ENCODE peak calls at places on chromosome 4, in seven cellular contexts. R is IMR-90; C is activated CD4-positive, alpha-beta T cell treated with anti-CD3 and anti-CD28 coated beads, Interleukin-2, amount 50 U/mL, for 1 hour; D is right lobe of liver; X is stimulated activated CD8-positive, alpha-beta memory T cell treated with anti-CD3 and anti-CD28 coated beads, Interleukin-4, amount 100 ng/mL, for 24 hours; O is head of caudate nucleus; S is GM12892. Z is an unnamed sample.

GRCh38 chr4:109411964-109412363 is 21.7 kb upstream of the SEC24B start:
- DNase-seq in X (no peak), C (no peak), D (no peak), R (no peak), O (peak), S (no peak), Z (no peak)

GRCh38 chr4:114108869-114109268 is 129.4 kb upstream of the ARSJ start:
- DNase-seq in O (no peak), R (peak), X (no peak), S (no peak), D (no peak), C (no peak), Z (peak)

GRCh38 chr4:70895405-70895804 is 6.8 kb upstream of the MOB1B start:
- DNase-seq in S (no peak), C (no peak), O (no peak), D (no peak), R (no peak), X (no peak), Z (no peak)

GRCh38 chr4:6332042-6332668 is 62.5 kb downstream of the WFS1 start:
- DNase-seq in X (no peak), D (no peak), S (no peak), C (no peak), R (peak), O (peak), Z (peak)

GRCh38 chr4:108846568-108846967 is 83.7 kb upstream of the ETNPPL start:
- DNase-seq in D (no peak), X (no peak), O (no peak), S (no peak), C (no peak), R (peak), Z (no peak)

GRCh38 chr4:1502501-1502886 is 96.3 kb upstream of the NKX1-1 start:
- DNase-seq in R (no peak), S (no peak), D (peak), O (no peak), X (no peak), C (no peak), Z (no peak)

GRCh38 chr4:187157380-187157958 is 433.8 kb upstream of the FAT1 start:
- DNase-seq in S (no peak), X (no peak), R (no peak), C (no peak), D (no peak), O (no peak), Z (no peak)

GRCh38 chr4:122548452-122548851 is 72.4 kb downstream of the IL21 start:
- DNase-seq in C (no peak), R (peak), X (no peak), D (no peak), S (no peak), O (no peak), Z (peak)

GRCh38 chr4:6900956-6901355 is 8.7 kb upstream of the TBC1D14 start:
- DNase-seq in S (no peak), C (no peak), R (no peak), X (no peak), O (no peak), D (no peak), Z (no peak)

GRCh38 chr4:10100734-10101216 is 15.8 kb downstream of the WDR1 start:
- DNase-seq in C (no peak), D (peak), X (no peak), R (no peak), S (no peak), O (no peak), Z (no peak)

GRCh38 chr4:4758708-4759107 is 100.8 kb upstream of the MSX1 start:
- DNase-seq in C (no peak), R (no peak), X (no peak), D (no peak), S (peak), O (no peak), Z (no peak)

GRCh38 chr4:186002853-186003252 is 66.1 kb upstream of the TLR3 start:
- DNase-seq in X (no peak), O (no peak), S (no peak), C (no peak), R (no peak), D (no peak), Z (no peak)

GRCh38 chr4:67635331-67635730 is 65.6 kb downstream of the UBA6 start:
- DNase-seq in D (no peak), R (no peak), S (no peak), C (no peak), X (no peak), O (no peak), Z (no peak)

GRCh38 chr4:54661686-54662085 is 3.9 kb downstream of the KIT start:
- DNase-seq in S (no peak), C (no peak), R (peak), X (no peak), D (no peak), O (no peak), Z (peak)

GRCh38 chr4:146370841-146371240 is 150.9 kb downstream of the SLC10A7 start:
- DNase-seq in D (no peak), S (no peak), O (no peak), C (no peak), R (peak), X (no peak), Z (peak)

GRCh38 chr4:124277691-124278090 is 434.8 kb downstream of the ANKRD50 start:
- DNase-seq in D (no peak), X (no peak), C (no peak), O (no peak), S (no peak), R (no peak), Z (no peak)

GRCh38 chr4:20662851-20663250 is 37.4 kb upstream of the PACRGL start:
- DNase-seq in O (no peak), D (no peak), R (peak), C (no peak), S (no peak), X (no peak), Z (peak)

GRCh38 chr4:52201705-52202104 is 150.6 kb downstream of the SPATA18 start:
- DNase-seq in S (no peak), X (no peak), D (no peak), C (no peak), R (no peak), O (no peak), Z (no peak)

GRCh38 chr4:138410266-138410665 is 168.1 kb upstream of the SLC7A11 start:
- DNase-seq in O (no peak), X (no peak), S (no peak), D (no peak), R (no peak), C (no peak), Z (no peak)

GRCh38 chr4:184792334-184792733 is 33.4 kb downstream of the ACSL1 start:
- DNase-seq in D (no peak), O (no peak), X (no peak), S (no peak), R (no peak), C (no peak), Z (no peak)

GRCh38 chr4:4838602-4839470 is 20.6 kb upstream of the MSX1 start:
- DNase-seq in C (no peak), D (no peak), X (no peak), R (no peak), O (no peak), S (no peak), Z (no peak)

GRCh38 chr4:156609421-156609820 is 362.2 kb downstream of the PDGFC start:
- DNase-seq in S (no peak), D (peak), O (peak), C (no peak), X (no peak), R (no peak), Z (no peak)

GRCh38 chr4:98573791-98574190 is 84.6 kb downstream of the TSPAN5 start:
- DNase-seq in S (no peak), D (no peak), R (no peak), O (no peak), X (no peak), C (no peak), Z (no peak)

GRCh38 chr4:74104145-74104544 is 5.2 kb upstream of the CXCL2 start:
- DNase-seq in S (no peak), O (no peak), C (no peak), R (no peak), D (peak), X (no peak), Z (peak)

GRCh38 chr4:26020083-26020668 is 106.2 kb downstream of the SMIM20 start:
- DNase-seq in R (peak), C (no peak), S (no peak), O (no peak), D (no peak), X (peak), Z (peak)

GRCh38 chr4:168605411-168605810 is 108.6 kb downstream of the PALLD start:
- DNase-seq in D (no peak), R (peak), X (no peak), O (no peak), S (no peak), C (no peak), Z (peak)

GRCh38 chr4:38322709-38323108 is 341.3 kb upstream of the KLF3 start:
- DNase-seq in X (no peak), D (peak), O (no peak), S (no peak), C (no peak), R (peak), Z (peak)

GRCh38 chr4:120753854-120754253 is 168.7 kb downstream of the PRDM5 start:
- DNase-seq in X (no peak), D (no peak), R (no peak), C (no peak), O (no peak), S (no peak), Z (no peak)

GRCh38 chr4:59925290-59925689 is 1274.8 kb upstream of the ADGRL3 start:
- DNase-seq in X (no peak), C (no peak), R (no peak), S (no peak), D (no peak), O (no peak), Z (no peak)

GRCh38 chr4:173763374-173763773 is 233.3 kb upstream of the HAND2 start:
- DNase-seq in C (no peak), X (no peak), R (no peak), S (no peak), O (no peak), D (no peak), Z (no peak)

GRCh38 chr4:47373174-47373573 is 90.3 kb downstream of the COMMD8 start:
- DNase-seq in C (no peak), S (no peak), O (no peak), X (no peak), R (no peak), D (no peak), Z (no peak)

GRCh38 chr4:52019941-52020657 is at the start of gene LRRC66:
- DNase-seq in O (no peak), R (no peak), X (no peak), D (peak), S (no peak), C (peak), Z (peak)

GRCh38 chr4:148214529-148215166 is 227.6 kb downstream of the NR3C2 start:
- DNase-seq in C (no peak), X (no peak), O (peak), R (peak), D (no peak), S (no peak), Z (peak)

GRCh38 chr4:3323071-3323481 is 30.3 kb downstream of the RGS12 start:
- DNase-seq in R (no peak), S (no peak), X (no peak), C (no peak), O (no peak), D (no peak), Z (no peak)

GRCh38 chr4:38926917-38927316 is 59.3 kb downstream of the FAM114A1 start:
- DNase-seq in S (no peak), X (no peak), O (no peak), D (no peak), C (no peak), R (no peak), Z (no peak)

Z was measured in fibroblast of the aortic adventitia.